ENCODE peak calls at places on chromosomes 5 and 9, in five cellular contexts. One of them, this sample, is unnamed.
A peak's percentile ranks its signal among the peaks of the same experiment; 100 is the strongest.

GRCh38 chr5:78417026-78417425 is 56.6 kb downstream of the SCAMP1 start:
- DNase-seq in neuronal stem cell: no peak
- DNase-seq in A549: no peak
- DNase-seq in activated CD4-positive, alpha-beta T cell treated with anti-CD3 and anti-CD28 coated beads, Interleukin-2, amount 50 U/mL, for 1 hour: no peak
- DNase-seq in RWPE1: no peak
- DNase-seq in this sample: no peak

GRCh38 chr9:91033802-91034201 is 232.2 kb downstream of the SYK start:
- DNase-seq in neuronal stem cell: no peak
- DNase-seq in A549: no peak
- DNase-seq in activated CD4-positive, alpha-beta T cell treated with anti-CD3 and anti-CD28 coated beads, Interleukin-2, amount 50 U/mL, for 1 hour: peak; percentile 66
- DNase-seq in RWPE1: no peak
- DNase-seq in this sample: peak; percentile 48

GRCh38 chr9:127395491-127396252 is 1.3 kb upstream of the SLC2A8 start:
- DNase-seq in neuronal stem cell: no peak
- DNase-seq in A549: no peak
- DNase-seq in activated CD4-positive, alpha-beta T cell treated with anti-CD3 and anti-CD28 coated beads, Interleukin-2, amount 50 U/mL, for 1 hour: no peak
- DNase-seq in RWPE1: no peak
- DNase-seq in this sample: no peak

GRCh38 chr5:147906326-147907095 is at the start of gene C5orf46:
- DNase-seq in neuronal stem cell: no peak
- DNase-seq in A549: no peak
- DNase-seq in activated CD4-positive, alpha-beta T cell treated with anti-CD3 and anti-CD28 coated beads, Interleukin-2, amount 50 U/mL, for 1 hour: no peak
- DNase-seq in RWPE1: peak; percentile 59
- DNase-seq in this sample: no peak

GRCh38 chr9:126581893-126582292 is 31.8 kb upstream of the LMX1B start:
- DNase-seq in neuronal stem cell: no peak
- DNase-seq in A549: no peak
- DNase-seq in activated CD4-positive, alpha-beta T cell treated with anti-CD3 and anti-CD28 coated beads, Interleukin-2, amount 50 U/mL, for 1 hour: no peak
- DNase-seq in RWPE1: no peak
- DNase-seq in this sample: no peak

GRCh38 chr5:74870299-74871067 is 4.3 kb upstream of the FAM169A start:
- DNase-seq in neuronal stem cell: no peak
- DNase-seq in A549: no peak
- DNase-seq in activated CD4-positive, alpha-beta T cell treated with anti-CD3 and anti-CD28 coated beads, Interleukin-2, amount 50 U/mL, for 1 hour: no peak
- DNase-seq in RWPE1: no peak
- DNase-seq in this sample: no peak

GRCh38 chr9:111178361-111179043 is 140.2 kb upstream of the LPAR1 start:
- DNase-seq in neuronal stem cell: no peak
- DNase-seq in A549: no peak
- DNase-seq in activated CD4-positive, alpha-beta T cell treated with anti-CD3 and anti-CD28 coated beads, Interleukin-2, amount 50 U/mL, for 1 hour: no peak
- DNase-seq in RWPE1: no peak
- DNase-seq in this sample: no peak

GRCh38 chr5:180848878-180849277 is 12.2 kb downstream of the ZFP62 start:
- DNase-seq in neuronal stem cell: no peak
- DNase-seq in A549: no peak
- DNase-seq in activated CD4-positive, alpha-beta T cell treated with anti-CD3 and anti-CD28 coated beads, Interleukin-2, amount 50 U/mL, for 1 hour: no peak
- DNase-seq in RWPE1: no peak
- DNase-seq in this sample: no peak

GRCh38 chr5:76790632-76791290 is 28.1 kb upstream of the F2RL1 start:
- DNase-seq in neuronal stem cell: no peak
- DNase-seq in A549: peak; percentile 76
- DNase-seq in activated CD4-positive, alpha-beta T cell treated with anti-CD3 and anti-CD28 coated beads, Interleukin-2, amount 50 U/mL, for 1 hour: no peak
- DNase-seq in RWPE1: peak; percentile 94
- DNase-seq in this sample: no peak

This sample was measured in neural progenitor cell.